ENCODE peak calls at places on chromosome 12, in four cellular contexts. One of them, this sample, is unnamed.

GRCh38 chr12:127270193-127270592 is 996.8 kb upstream of the TMEM132C start:
- DNase-seq in SK-N-SH: no peak
- DNase-seq in HepG2: no peak
- DNase-seq in GM12878: no peak
- DNase-seq in this sample: no peak

GRCh38 chr12:104712477-104712876 is 245.6 kb downstream of the SLC41A2 start:
- DNase-seq in SK-N-SH: no peak
- DNase-seq in HepG2: no peak
- DNase-seq in GM12878: no peak
- DNase-seq in this sample: no peak

GRCh38 chr12:91205791-91206190 is 23.2 kb upstream of the DCN start:
- DNase-seq in SK-N-SH: no peak
- DNase-seq in HepG2: no peak
- DNase-seq in GM12878: no peak
- DNase-seq in this sample: no peak

GRCh38 chr12:13924286-13924685 is 57.1 kb downstream of the GRIN2B start:
- DNase-seq in SK-N-SH: no peak
- DNase-seq in HepG2: no peak
- DNase-seq in GM12878: no peak
- DNase-seq in this sample: no peak

GRCh38 chr12:64193931-64194330 is 28.2 kb downstream of the KICS2 start:
- DNase-seq in SK-N-SH: no peak
- DNase-seq in HepG2: no peak
- DNase-seq in GM12878: no peak
- DNase-seq in this sample: no peak

GRCh38 chr12:89756638-89757321 is 48.1 kb upstream of the ATP2B1 start:
- DNase-seq in SK-N-SH: no peak
- DNase-seq in HepG2: peak
- DNase-seq in GM12878: peak
- DNase-seq in this sample: peak

GRCh38 chr12:79021021-79021420 is 156.4 kb downstream of the SYT1 start:
- DNase-seq in SK-N-SH: no peak
- DNase-seq in HepG2: no peak
- DNase-seq in GM12878: no peak
- DNase-seq in this sample: no peak

GRCh38 chr12:101074940-101075680 is 134.9 kb downstream of the SLC5A8 start:
- DNase-seq in SK-N-SH: no peak
- DNase-seq in HepG2: no peak
- DNase-seq in GM12878: no peak
- DNase-seq in this sample: no peak

GRCh38 chr12:47903151-47903611 is 1.6 kb downstream of the VDR start:
- DNase-seq in SK-N-SH: no peak
- DNase-seq in HepG2: no peak
- DNase-seq in GM12878: no peak
- DNase-seq in this sample: no peak

GRCh38 chr12:110698171-110698902 is 9.4 kb upstream of the HVCN1 start:
- DNase-seq in SK-N-SH: no peak
- DNase-seq in HepG2: peak
- DNase-seq in GM12878: peak
- DNase-seq in this sample: peak

GRCh38 chr12:118098456-118098855 is 5.4 kb downstream of the VSIG10 start:
- DNase-seq in SK-N-SH: no peak
- DNase-seq in HepG2: no peak
- DNase-seq in GM12878: no peak
- DNase-seq in this sample: no peak

GRCh38 chr12:68374315-68374982 is 42.3 kb upstream of the MDM1 start:
- DNase-seq in SK-N-SH: no peak
- DNase-seq in HepG2: no peak
- DNase-seq in GM12878: peak
- DNase-seq in this sample: no peak

GRCh38 chr12:68761901-68762630 is 16.1 kb downstream of the SLC35E3 start:
- DNase-seq in SK-N-SH: no peak
- DNase-seq in HepG2: no peak
- DNase-seq in GM12878: no peak
- DNase-seq in this sample: no peak

GRCh38 chr12:22101749-22102243 is 55.8 kb downstream of the CMAS start:
- DNase-seq in SK-N-SH: no peak
- DNase-seq in HepG2: no peak
- DNase-seq in GM12878: no peak
- DNase-seq in this sample: no peak

GRCh38 chr12:6605425-6606330 is 1.5 kb downstream of the CHD4 start:
- DNase-seq in SK-N-SH: peak
- DNase-seq in HepG2: no peak
- DNase-seq in GM12878: no peak
- DNase-seq in this sample: no peak

GRCh38 chr12:81365284-81365683 is 287.4 kb downstream of the ACSS3 start:
- DNase-seq in SK-N-SH: no peak
- DNase-seq in HepG2: no peak
- DNase-seq in GM12878: no peak
- DNase-seq in this sample: no peak

GRCh38 chr12:108622921-108623514 is 10.7 kb downstream of the SELPLG start:
- DNase-seq in SK-N-SH: no peak
- DNase-seq in HepG2: no peak
- DNase-seq in GM12878: no peak
- DNase-seq in this sample: no peak
- TF ChIP-seq SMC3 in SK-N-SH: no peak
- TF ChIP-seq SMC3 in HepG2: no peak
- TF ChIP-seq SMC3 in GM12878: no peak
- TF ChIP-seq SMC3 in this sample: no peak

DNA sequence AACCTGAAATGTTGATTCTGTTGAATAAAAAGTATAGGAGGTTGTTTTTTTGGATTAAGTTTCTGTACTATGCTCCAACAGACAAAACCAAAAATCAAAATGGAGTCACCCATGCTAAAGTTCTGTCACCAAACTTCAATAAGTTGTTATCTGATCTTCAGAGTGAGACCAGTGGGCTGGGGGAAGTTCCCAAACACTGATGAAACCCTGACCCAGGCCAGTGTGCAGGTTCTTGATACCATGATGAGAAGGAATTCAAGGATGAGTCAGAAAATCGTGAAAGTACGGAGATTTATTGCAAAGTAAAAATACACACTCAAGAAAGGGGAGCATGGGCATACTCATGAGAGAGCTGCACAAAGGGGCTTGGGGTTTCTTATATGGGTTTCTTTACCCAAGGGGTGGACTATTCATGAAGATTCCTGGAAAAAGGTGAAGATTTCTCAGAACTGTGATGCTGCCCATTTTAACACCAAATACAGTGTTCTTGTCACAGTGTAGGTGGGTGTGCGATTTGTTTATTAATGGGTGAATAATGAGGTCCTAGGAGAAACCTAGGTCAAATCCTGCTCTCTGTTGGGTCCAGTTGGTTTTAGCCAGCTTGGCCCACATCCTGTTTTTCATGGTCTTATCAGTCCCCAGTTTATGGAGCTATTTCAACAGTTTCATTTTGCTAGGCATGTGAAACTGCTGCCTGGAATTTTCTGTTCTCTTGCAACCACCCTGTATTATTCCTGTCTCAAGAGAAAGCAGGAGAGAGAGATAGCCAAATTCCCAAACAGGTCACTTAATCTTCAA is 27.5 kb upstream of the DENND5B start:
- DNase-seq in SK-N-SH: no peak
- DNase-seq in HepG2: no peak
- DNase-seq in GM12878: no peak
- DNase-seq in this sample: no peak
- TF ChIP-seq REST in SK-N-SH: no peak
- TF ChIP-seq REST in HepG2: no peak
- TF ChIP-seq REST in GM12878: no peak
- TF ChIP-seq REST in this sample: no peak

GRCh38 chr12:3150820-3151590 is 73.8 kb downstream of the TSPAN9 start:
- DNase-seq in SK-N-SH: peak
- DNase-seq in HepG2: no peak
- DNase-seq in GM12878: no peak
- DNase-seq in this sample: no peak

GRCh38 chr12:3152892-3153291 is 75.7 kb downstream of the TSPAN9 start:
- DNase-seq in SK-N-SH: no peak
- DNase-seq in HepG2: no peak
- DNase-seq in GM12878: no peak
- DNase-seq in this sample: no peak

GRCh38 chr12:3152013-3152412 is 74.8 kb downstream of the TSPAN9 start:
- DNase-seq in SK-N-SH: peak
- DNase-seq in HepG2: no peak
- DNase-seq in GM12878: no peak
- DNase-seq in this sample: no peak

GRCh38 chr12:3155710-3156386 is 78.7 kb downstream of the TSPAN9 start:
- DNase-seq in SK-N-SH: no peak
- DNase-seq in HepG2: no peak
- DNase-seq in GM12878: no peak
- DNase-seq in this sample: no peak

GRCh38 chr12:3154006-3154405 is 76.8 kb downstream of the TSPAN9 start:
- DNase-seq in SK-N-SH: no peak
- DNase-seq in HepG2: no peak
- DNase-seq in GM12878: no peak
- DNase-seq in this sample: no peak
- TF ChIP-seq PBX3 in SK-N-SH: no peak
- TF ChIP-seq PBX3 in HepG2: no peak
- TF ChIP-seq PBX3 in GM12878: no peak
- TF ChIP-seq PBX3 in this sample: no peak

GRCh38 chr12:76317976-76318375 is 30.2 kb downstream of the BBS10 start:
- DNase-seq in SK-N-SH: no peak
- DNase-seq in HepG2: no peak
- DNase-seq in GM12878: no peak
- DNase-seq in this sample: no peak
- TF ChIP-seq SMC3 in SK-N-SH: no peak
- TF ChIP-seq SMC3 in HepG2: no peak
- TF ChIP-seq SMC3 in GM12878: no peak
- TF ChIP-seq SMC3 in this sample: no peak

GRCh38 chr12:92769124-92769901 is 66.5 kb downstream of the PLEKHG7 start:
- DNase-seq in SK-N-SH: no peak
- DNase-seq in HepG2: no peak
- DNase-seq in GM12878: no peak
- DNase-seq in this sample: no peak
- TF ChIP-seq REST in SK-N-SH: no peak
- TF ChIP-seq REST in HepG2: no peak
- TF ChIP-seq REST in GM12878: no peak
- TF ChIP-seq REST in this sample: no peak